ENCODE peak calls at places on chromosome 12, in eight cellular contexts. One of them, this sample, is unnamed.

GRCh38 chr12:94994312-94994711 is 9.2 kb downstream of the NDUFA12 start:
- DNase-seq in upper lobe of left lung: no peak
- DNase-seq in PC-9: peak; percentile 43
- DNase-seq in nephron progenitor cell: no peak
- DNase-seq in H9: no peak
- DNase-seq in AG09309: peak; percentile 33
- DNase-seq in progenitor cell of endocrine pancreas: no peak
- DNase-seq in foreskin fibroblast: peak; percentile 26
- DNase-seq in this sample: no peak

GRCh38 chr12:102567031-102567985 is 86.9 kb upstream of the IGF1 start:
- DNase-seq in upper lobe of left lung: no peak
- DNase-seq in PC-9: peak; percentile 92
- DNase-seq in nephron progenitor cell: no peak
- DNase-seq in H9: no peak
- DNase-seq in AG09309: peak; percentile 59
- DNase-seq in progenitor cell of endocrine pancreas: no peak
- DNase-seq in foreskin fibroblast: peak; percentile 61
- DNase-seq in this sample: no peak

GRCh38 chr12:5493018-5493417 is 61.1 kb downstream of the NTF3 start:
- DNase-seq in upper lobe of left lung: no peak
- DNase-seq in PC-9: no peak
- DNase-seq in nephron progenitor cell: no peak
- DNase-seq in H9: no peak
- DNase-seq in AG09309: no peak
- DNase-seq in progenitor cell of endocrine pancreas: no peak
- DNase-seq in foreskin fibroblast: no peak
- DNase-seq in this sample: no peak

GRCh38 chr12:95424271-95424994 is 49.5 kb upstream of the METAP2 start:
- DNase-seq in upper lobe of left lung: no peak
- DNase-seq in PC-9: no peak
- DNase-seq in nephron progenitor cell: no peak
- DNase-seq in H9: no peak
- DNase-seq in AG09309: no peak
- DNase-seq in progenitor cell of endocrine pancreas: no peak
- DNase-seq in foreskin fibroblast: no peak
- DNase-seq in this sample: no peak

GRCh38 chr12:19547258-19547657 is 108.0 kb downstream of the AEBP2 start:
- DNase-seq in upper lobe of left lung: no peak
- DNase-seq in PC-9: no peak
- DNase-seq in nephron progenitor cell: no peak
- DNase-seq in H9: no peak
- DNase-seq in AG09309: no peak
- DNase-seq in progenitor cell of endocrine pancreas: no peak
- DNase-seq in foreskin fibroblast: peak; percentile 23
- DNase-seq in this sample: no peak

GRCh38 chr12:27666510-27666909 is 29.7 kb upstream of the REP15 start:
- DNase-seq in upper lobe of left lung: no peak
- DNase-seq in PC-9: no peak
- DNase-seq in nephron progenitor cell: no peak
- DNase-seq in H9: no peak
- DNase-seq in AG09309: no peak
- DNase-seq in progenitor cell of endocrine pancreas: no peak
- DNase-seq in foreskin fibroblast: no peak
- DNase-seq in this sample: no peak

GRCh38 chr12:94761559-94761958 is 111.2 kb upstream of the TMCC3 start:
- DNase-seq in upper lobe of left lung: no peak
- DNase-seq in PC-9: peak; percentile 87
- DNase-seq in nephron progenitor cell: no peak
- DNase-seq in H9: no peak
- DNase-seq in AG09309: peak; percentile 52
- DNase-seq in progenitor cell of endocrine pancreas: no peak
- DNase-seq in foreskin fibroblast: peak; percentile 79
- DNase-seq in this sample: no peak

GRCh38 chr12:75865315-75865714 is 166.3 kb downstream of the PHLDA1 start:
- DNase-seq in upper lobe of left lung: no peak
- DNase-seq in PC-9: no peak
- DNase-seq in nephron progenitor cell: no peak
- DNase-seq in H9: no peak
- DNase-seq in AG09309: no peak
- DNase-seq in progenitor cell of endocrine pancreas: no peak
- DNase-seq in foreskin fibroblast: no peak
- DNase-seq in this sample: no peak

GRCh38 chr12:25716842-25717241 is 163.8 kb upstream of the LMNTD1 start:
- DNase-seq in upper lobe of left lung: no peak
- DNase-seq in PC-9: no peak
- DNase-seq in nephron progenitor cell: no peak
- DNase-seq in H9: no peak
- DNase-seq in AG09309: no peak
- DNase-seq in progenitor cell of endocrine pancreas: no peak
- DNase-seq in foreskin fibroblast: peak; percentile 63
- DNase-seq in this sample: no peak

GRCh38 chr12:64389154-64389553 is 1.4 kb downstream of the C12orf56 start:
- DNase-seq in upper lobe of left lung: peak; percentile 47
- DNase-seq in PC-9: no peak
- DNase-seq in nephron progenitor cell: no peak
- DNase-seq in H9: no peak
- DNase-seq in AG09309: no peak
- DNase-seq in progenitor cell of endocrine pancreas: no peak
- DNase-seq in foreskin fibroblast: no peak
- DNase-seq in this sample: no peak

GRCh38 chr12:84054811-84055210 is 857.8 kb downstream of the SLC6A15 start:
- DNase-seq in upper lobe of left lung: no peak
- DNase-seq in PC-9: no peak
- DNase-seq in nephron progenitor cell: no peak
- DNase-seq in H9: no peak
- DNase-seq in AG09309: no peak
- DNase-seq in progenitor cell of endocrine pancreas: no peak
- DNase-seq in foreskin fibroblast: no peak
- DNase-seq in this sample: no peak

GRCh38 chr12:5078423-5078822 is 34.7 kb downstream of the KCNA5 start:
- DNase-seq in upper lobe of left lung: no peak
- DNase-seq in PC-9: no peak
- DNase-seq in nephron progenitor cell: peak; percentile 23
- DNase-seq in H9: no peak
- DNase-seq in AG09309: no peak
- DNase-seq in progenitor cell of endocrine pancreas: no peak
- DNase-seq in foreskin fibroblast: no peak
- DNase-seq in this sample: no peak

GRCh38 chr12:44331269-44331668 is 495.4 kb downstream of the TMEM117 start:
- DNase-seq in upper lobe of left lung: no peak
- DNase-seq in PC-9: no peak
- DNase-seq in nephron progenitor cell: no peak
- DNase-seq in H9: no peak
- DNase-seq in AG09309: no peak
- DNase-seq in progenitor cell of endocrine pancreas: no peak
- DNase-seq in foreskin fibroblast: no peak
- DNase-seq in this sample: no peak

GRCh38 chr12:107749094-107749493 is 11.8 kb downstream of the PRDM4 start:
- DNase-seq in upper lobe of left lung: no peak
- DNase-seq in PC-9: no peak
- DNase-seq in nephron progenitor cell: no peak
- DNase-seq in H9: no peak
- DNase-seq in AG09309: peak; percentile 23
- DNase-seq in progenitor cell of endocrine pancreas: no peak
- DNase-seq in foreskin fibroblast: peak; percentile 32
- DNase-seq in this sample: no peak

DNA sequence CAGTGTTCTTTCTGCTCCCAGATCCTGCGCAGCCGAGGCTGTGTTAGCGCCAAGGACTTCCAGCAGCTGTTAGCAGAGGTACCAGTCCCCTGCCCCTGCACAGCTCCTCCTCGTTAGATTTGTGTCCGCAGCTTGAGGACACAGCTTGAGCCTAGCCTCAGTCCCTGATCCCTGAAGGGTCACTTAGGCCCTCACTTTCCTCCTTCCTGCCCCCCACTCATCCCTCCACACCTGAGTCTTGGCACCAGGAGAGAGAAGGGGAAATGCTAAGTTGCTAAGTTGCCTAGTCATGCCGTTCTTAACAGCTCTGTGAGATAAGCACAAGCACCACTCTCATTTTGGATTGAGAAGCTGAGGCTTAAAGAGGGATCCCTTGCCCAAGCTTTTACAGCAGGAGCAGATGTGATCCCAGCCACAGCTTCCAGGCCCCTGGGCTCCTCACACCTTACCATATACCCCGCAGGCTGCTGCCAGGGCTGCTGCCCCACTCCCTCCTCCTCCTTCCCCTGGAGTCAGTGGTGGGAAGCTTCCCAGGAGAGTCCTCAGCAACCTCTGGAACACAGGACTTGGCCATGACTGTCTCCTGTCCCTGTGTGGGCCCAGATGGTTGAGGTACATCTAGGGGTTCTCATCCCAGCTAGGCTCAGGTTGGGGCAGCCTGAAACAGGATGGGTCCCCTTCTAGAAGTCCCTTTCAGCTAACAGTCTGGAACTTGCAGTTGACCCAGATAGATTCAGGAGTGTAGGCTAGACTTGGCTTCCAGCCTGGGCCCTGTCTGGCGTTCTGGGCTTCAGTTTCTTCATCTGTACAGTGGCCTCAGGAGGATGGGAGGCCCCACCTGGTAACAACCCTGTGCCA is 975 bp downstream of the OGFOD2 start:
- DNase-seq in upper lobe of left lung: no peak
- DNase-seq in PC-9: no peak
- DNase-seq in nephron progenitor cell: peak; percentile 4
- DNase-seq in H9: no peak
- DNase-seq in AG09309: no peak
- DNase-seq in progenitor cell of endocrine pancreas: no peak
- DNase-seq in foreskin fibroblast: no peak
- DNase-seq in this sample: no peak
- TF ChIP-seq CTCF in upper lobe of left lung: no peak
- TF ChIP-seq CTCF in PC-9: no peak
- TF ChIP-seq CTCF in nephron progenitor cell: no peak
- TF ChIP-seq CTCF in H9: no peak
- TF ChIP-seq CTCF in AG09309: no peak
- TF ChIP-seq CTCF in progenitor cell of endocrine pancreas: no peak
- TF ChIP-seq CTCF in foreskin fibroblast: no peak
- TF ChIP-seq CTCF in this sample: no peak

GRCh38 chr12:55657282-55657681 is 20.6 kb downstream of the OR10P1 start:
- DNase-seq in upper lobe of left lung: no peak
- DNase-seq in PC-9: no peak
- DNase-seq in nephron progenitor cell: no peak
- DNase-seq in H9: peak; percentile 21
- DNase-seq in AG09309: no peak
- DNase-seq in progenitor cell of endocrine pancreas: no peak
- DNase-seq in foreskin fibroblast: no peak
- DNase-seq in this sample: no peak

GRCh38 chr12:55651314-55651703 is 14.6 kb downstream of the OR10P1 start:
- DNase-seq in upper lobe of left lung: no peak
- DNase-seq in PC-9: no peak
- DNase-seq in nephron progenitor cell: no peak
- DNase-seq in H9: no peak
- DNase-seq in AG09309: no peak
- DNase-seq in progenitor cell of endocrine pancreas: no peak
- DNase-seq in foreskin fibroblast: no peak
- DNase-seq in this sample: no peak

GRCh38 chr12:55653031-55653430 is 16.3 kb downstream of the OR10P1 start:
- DNase-seq in upper lobe of left lung: no peak
- DNase-seq in PC-9: no peak
- DNase-seq in nephron progenitor cell: no peak
- DNase-seq in H9: no peak
- DNase-seq in AG09309: no peak
- DNase-seq in progenitor cell of endocrine pancreas: no peak
- DNase-seq in foreskin fibroblast: no peak
- DNase-seq in this sample: no peak

GRCh38 chr12:55654506-55655224 is 18.0 kb downstream of the OR10P1 start:
- DNase-seq in upper lobe of left lung: no peak
- DNase-seq in PC-9: no peak
- DNase-seq in nephron progenitor cell: no peak
- DNase-seq in H9: no peak
- DNase-seq in AG09309: no peak
- DNase-seq in progenitor cell of endocrine pancreas: no peak
- DNase-seq in foreskin fibroblast: no peak
- DNase-seq in this sample: no peak

GRCh38 chr12:55652352-55652751 is 15.7 kb downstream of the OR10P1 start:
- DNase-seq in upper lobe of left lung: no peak
- DNase-seq in PC-9: no peak
- DNase-seq in nephron progenitor cell: no peak
- DNase-seq in H9: no peak
- DNase-seq in AG09309: no peak
- DNase-seq in progenitor cell of endocrine pancreas: no peak
- DNase-seq in foreskin fibroblast: no peak
- DNase-seq in this sample: no peak
- TF ChIP-seq CTCF in upper lobe of left lung: no peak
- TF ChIP-seq CTCF in PC-9: no peak
- TF ChIP-seq CTCF in nephron progenitor cell: no peak
- TF ChIP-seq CTCF in H9: no peak
- TF ChIP-seq CTCF in AG09309: no peak
- TF ChIP-seq CTCF in progenitor cell of endocrine pancreas: no peak
- TF ChIP-seq CTCF in foreskin fibroblast: no peak
- TF ChIP-seq CTCF in this sample: no peak

GRCh38 chr12:130192667-130193345 is 30.5 kb downstream of the FZD10 start:
- DNase-seq in upper lobe of left lung: no peak
- DNase-seq in PC-9: no peak
- DNase-seq in nephron progenitor cell: no peak
- DNase-seq in H9: peak; percentile 69
- DNase-seq in AG09309: no peak
- DNase-seq in progenitor cell of endocrine pancreas: no peak
- DNase-seq in foreskin fibroblast: no peak
- DNase-seq in this sample: peak; percentile 54
- TF ChIP-seq CTCF in upper lobe of left lung: no peak
- TF ChIP-seq CTCF in PC-9: no peak
- TF ChIP-seq CTCF in nephron progenitor cell: no peak
- TF ChIP-seq CTCF in H9: peak; percentile 53
- TF ChIP-seq CTCF in AG09309: no peak
- TF ChIP-seq CTCF in progenitor cell of endocrine pancreas: no peak
- TF ChIP-seq CTCF in foreskin fibroblast: no peak
- TF ChIP-seq CTCF in this sample: peak; percentile 23

GRCh38 chr12:6949063-6949594 is 2.0 kb upstream of the PTPN6 start:
- DNase-seq in upper lobe of left lung: no peak
- DNase-seq in PC-9: no peak
- DNase-seq in nephron progenitor cell: no peak
- DNase-seq in H9: no peak
- DNase-seq in AG09309: no peak
- DNase-seq in progenitor cell of endocrine pancreas: no peak
- DNase-seq in foreskin fibroblast: no peak
- DNase-seq in this sample: no peak
- TF ChIP-seq CTCF in upper lobe of left lung: no peak
- TF ChIP-seq CTCF in PC-9: no peak
- TF ChIP-seq CTCF in nephron progenitor cell: no peak
- TF ChIP-seq CTCF in H9: peak; percentile 21
- TF ChIP-seq CTCF in AG09309: no peak
- TF ChIP-seq CTCF in progenitor cell of endocrine pancreas: no peak
- TF ChIP-seq CTCF in foreskin fibroblast: no peak
- TF ChIP-seq CTCF in this sample: no peak

DNA sequence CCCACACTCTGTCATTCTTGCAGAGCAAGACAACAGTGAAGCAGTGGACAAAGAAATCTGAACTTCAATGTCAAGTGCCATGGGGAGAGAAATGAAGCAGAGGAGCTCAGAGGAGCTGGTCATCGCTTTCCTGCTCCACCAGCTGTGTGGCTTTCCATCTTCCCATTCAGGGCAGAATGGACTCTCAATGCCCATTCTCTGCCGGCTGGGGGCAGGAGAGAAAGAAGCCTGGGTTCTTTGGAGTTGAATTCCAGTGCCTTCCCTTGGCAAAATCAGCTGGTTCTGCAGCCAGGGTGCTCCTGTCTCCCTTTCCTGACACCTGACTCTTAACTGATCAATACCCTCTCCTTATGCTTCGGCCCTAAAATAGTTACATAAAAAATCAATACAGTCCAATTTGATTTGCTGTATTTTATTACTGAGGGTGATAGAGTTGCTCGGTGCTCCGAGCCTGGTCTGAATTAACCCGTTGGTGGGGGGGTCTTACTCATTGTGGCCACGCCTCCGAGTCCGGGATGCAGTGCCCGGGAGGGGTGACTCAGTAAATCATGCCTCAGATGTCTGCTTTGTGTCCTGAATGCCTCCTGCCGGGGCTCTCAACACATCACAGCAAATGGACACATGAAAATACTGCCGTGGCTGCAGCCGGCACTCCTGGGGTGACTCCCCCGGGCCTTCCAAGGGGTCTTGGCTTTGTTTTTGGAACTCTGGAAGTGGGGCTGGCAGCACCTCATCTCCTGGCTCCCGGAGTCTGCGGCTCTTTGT is 128.7 kb downstream of the AACS start:
- DNase-seq in upper lobe of left lung: no peak
- DNase-seq in PC-9: no peak
- DNase-seq in nephron progenitor cell: peak; percentile 42
- DNase-seq in H9: peak; percentile 71
- DNase-seq in AG09309: no peak
- DNase-seq in progenitor cell of endocrine pancreas: no peak
- DNase-seq in foreskin fibroblast: peak; percentile 54
- DNase-seq in this sample: no peak
- TF ChIP-seq CTCF in upper lobe of left lung: no peak
- TF ChIP-seq CTCF in PC-9: no peak
- TF ChIP-seq CTCF in nephron progenitor cell: no peak
- TF ChIP-seq CTCF in H9: peak; percentile 45
- TF ChIP-seq CTCF in AG09309: peak; percentile 8
- TF ChIP-seq CTCF in progenitor cell of endocrine pancreas: no peak
- TF ChIP-seq CTCF in foreskin fibroblast: no peak
- TF ChIP-seq CTCF in this sample: peak; percentile 48